ENCODE peak calls at places on chromosomes 1 and 21, in eight cellular contexts. W is cardiac muscle cell; L is fibroblast of mammary gland; J is ovary; Q is stomach; P is transverse colon; E is PC-3; X is CD4-positive, alpha-beta T cell. R is an unnamed sample.

GRCh38 chr1:18735369-18735997 is 104.8 kb downstream of the PAX7 start:
- DNase-seq in X (no peak), J (no peak), Q (no peak), W (no peak), E (no peak), P (no peak), L (no peak), R (no peak)

GRCh38 chr1:205907794-205908193 is 35.5 kb downstream of the SLC26A9 start:
- DNase-seq in L (peak), W (peak), X (no peak), Q (no peak), J (no peak), P (no peak), E (peak), R (no peak)

GRCh38 chr21:28069446-28069845 is 923.2 kb downstream of the LTN1 start:
- DNase-seq in P (no peak), X (no peak), L (peak), E (peak), W (peak), J (no peak), Q (no peak), R (no peak)

GRCh38 chr1:2091611-2092604 is 41.7 kb downstream of the PRKCZ start:
- DNase-seq in X (peak), J (no peak), L (peak), Q (peak), E (no peak), W (peak), P (peak), R (no peak)

GRCh38 chr1:230243583-230244377 is 176.7 kb downstream of the GALNT2 start:
- DNase-seq in X (no peak), P (no peak), E (peak), W (peak), L (peak), J (no peak), Q (no peak), R (no peak)

GRCh38 chr21:15192243-15192642 is 127.4 kb upstream of the NRIP1 start:
- DNase-seq in W (peak), E (peak), P (no peak), X (no peak), J (no peak), Q (no peak), L (peak), R (no peak)

GRCh38 chr1:100713636-100714035 is 5.9 kb upstream of the VCAM1 start:
- DNase-seq in L (no peak), J (no peak), X (no peak), W (no peak), E (peak), Q (no peak), P (no peak), R (no peak)

GRCh38 chr1:196034080-196034706 is 574.0 kb downstream of the KCNT2 start:
- DNase-seq in E (no peak), J (no peak), P (no peak), W (no peak), Q (no peak), X (no peak), L (no peak), R (no peak)

GRCh38 chr1:101257500-101258325 is 20.9 kb downstream of the S1PR1 start:
- DNase-seq in E (peak), J (no peak), L (no peak), W (peak), Q (peak), P (peak), X (peak), R (no peak)

GRCh38 chr1:19439464-19440171 is 45.7 kb downstream of the CAPZB start:
- DNase-seq in L (peak), P (no peak), W (peak), E (no peak), X (peak), Q (no peak), J (peak), R (no peak)

GRCh38 chr1:208431721-208432120 is 187.5 kb upstream of the PLXNA2 start:
- DNase-seq in Q (no peak), X (no peak), L (peak), W (no peak), P (no peak), J (no peak), E (peak), R (no peak)

GRCh38 chr1:203911806-203912205 is 50.4 kb downstream of the SNRPE start:
- DNase-seq in E (no peak), X (no peak), L (no peak), Q (no peak), P (no peak), W (peak), J (no peak), R (no peak)

GRCh38 chr1:81254560-81254959 is 546.2 kb upstream of the ADGRL2 start:
- DNase-seq in X (no peak), P (no peak), E (peak), L (peak), W (peak), J (no peak), Q (no peak), R (no peak)

GRCh38 chr1:232568331-232568852 is 61.5 kb downstream of the SIPA1L2 start:
- DNase-seq in W (peak), P (no peak), E (peak), Q (no peak), L (no peak), X (no peak), J (no peak), R (no peak)

GRCh38 chr1:29805122-29805895 is 569.0 kb downstream of the PTPRU start:
- DNase-seq in X (no peak), L (no peak), J (no peak), P (no peak), Q (peak), E (no peak), W (no peak), R (no peak)

GRCh38 chr1:32933742-32934322 is 30.8 kb downstream of the RNF19B start:
- DNase-seq in Q (peak), P (peak), J (no peak), L (no peak), X (no peak), W (peak), E (peak), R (no peak)

GRCh38 chr1:30778979-30779293 is 21.4 kb upstream of the LAPTM5 start:
- DNase-seq in J (no peak), L (no peak), E (no peak), Q (no peak), W (no peak), P (no peak), X (no peak), R (no peak)

GRCh38 chr1:201136696-201137392 is 9.9 kb upstream of the ASCL5 start:
- DNase-seq in W (no peak), P (no peak), X (no peak), E (no peak), L (no peak), J (peak), Q (no peak), R (peak)

GRCh38 chr1:85048296-85049064 is at the start of gene MCOLN3:
- DNase-seq in J (peak), W (no peak), X (no peak), L (peak), Q (peak), E (peak), P (peak), R (no peak)

GRCh38 chr1:158022554-158023278 is 29.3 kb downstream of the KIRREL1 start:
- DNase-seq in W (peak), E (no peak), X (no peak), J (no peak), L (no peak), Q (no peak), P (no peak), R (no peak)

GRCh38 chr21:41536076-41536826 is 28.3 kb upstream of the TMPRSS2 start:
- DNase-seq in P (peak), Q (peak), W (no peak), X (no peak), L (no peak), E (peak), J (no peak), R (no peak)

GRCh38 chr1:223136086-223136485 is 7.0 kb downstream of the TLR5 start:
- DNase-seq in X (no peak), L (no peak), W (no peak), E (no peak), P (no peak), J (no peak), Q (no peak), R (no peak)

GRCh38 chr1:26730695-26731094 is 34.9 kb downstream of the ARID1A start:
- DNase-seq in W (no peak), P (no peak), L (no peak), J (no peak), X (no peak), Q (no peak), E (no peak), R (no peak)

GRCh38 chr1:243270097-243270864 is 14.4 kb downstream of the SDCCAG8 start:
- DNase-seq in P (no peak), Q (no peak), X (no peak), J (no peak), E (no peak), W (peak), L (no peak), R (no peak)

GRCh38 chr1:64669098-64669675 is 75.7 kb upstream of the RAVER2 start:
- DNase-seq in P (no peak), L (no peak), E (no peak), X (no peak), W (peak), J (no peak), Q (no peak), R (no peak)

GRCh38 chr1:224358288-224358687 is 1.6 kb downstream of the CNIH4 start:
- DNase-seq in P (no peak), W (no peak), E (no peak), Q (no peak), L (no peak), X (no peak), J (no peak), R (no peak)

GRCh38 chr1:208614610-208615009 is 370.4 kb upstream of the PLXNA2 start:
- DNase-seq in W (no peak), E (no peak), Q (no peak), J (no peak), X (no peak), P (no peak), L (no peak), R (no peak)

GRCh38 chr1:247268390-247269045 is 12.6 kb downstream of the VN1R5 start:
- DNase-seq in Q (peak), P (no peak), L (peak), X (no peak), W (peak), J (no peak), E (no peak), R (no peak)

GRCh38 chr1:17141441-17142197 is 22.4 kb upstream of the PADI2 start:
- DNase-seq in L (no peak), Q (no peak), X (no peak), W (no peak), P (no peak), E (no peak), J (no peak), R (no peak)

GRCh38 chr1:183588827-183589226 is 1.4 kb downstream of the NCF2 start:
- DNase-seq in W (no peak), L (no peak), P (peak), Q (no peak), J (no peak), X (no peak), E (peak), R (no peak)

GRCh38 chr21:37855568-37856391 is 60.5 kb downstream of the KCNJ6 start:
- DNase-seq in W (peak), J (no peak), P (no peak), L (peak), E (no peak), X (no peak), Q (no peak), R (no peak)

GRCh38 chr1:157438236-157439012 is 113.9 kb downstream of the FCRL5 start:
- DNase-seq in J (no peak), P (no peak), W (peak), Q (no peak), L (no peak), X (no peak), E (peak), R (no peak)

GRCh38 chr21:19523731-19524130 is 1120.1 kb upstream of the TMPRSS15 start:
- DNase-seq in Q (no peak), X (no peak), L (peak), W (no peak), J (no peak), E (peak), P (no peak), R (no peak)

GRCh38 chr1:111624382-111624781 is 4.8 kb downstream of the RAP1A start:
- DNase-seq in X (no peak), Q (no peak), W (no peak), E (no peak), J (no peak), P (no peak), L (no peak), R (no peak)

GRCh38 chr21:41547111-41547510 is 39.2 kb upstream of the TMPRSS2 start:
- DNase-seq in X (no peak), E (no peak), P (no peak), L (no peak), W (no peak), Q (no peak), J (no peak), R (no peak)

GRCh38 chr1:181104790-181105133 is 16.3 kb downstream of the IER5 start:
- DNase-seq in J (no peak), E (no peak), W (no peak), P (peak), L (no peak), Q (no peak), X (peak), R (no peak)

GRCh38 chr1:160724445-160725242 is 13.0 kb upstream of the CD48 start:
- DNase-seq in E (no peak), Q (no peak), L (no peak), P (no peak), X (no peak), W (no peak), J (no peak), R (no peak)
- TF ChIP-seq CTCF in E (no peak), Q (no peak), L (no peak), P (no peak), X (no peak), W (no peak), J (no peak), R (no peak)

GRCh38 chr21:45542667-45543370 is 579 bp upstream of the SLC19A1 start:
- DNase-seq in W (no peak), E (no peak), J (peak), Q (peak), P (no peak), X (no peak), L (no peak), R (no peak)

GRCh38 chr21:45543710-45544448 is 1.6 kb upstream of the SLC19A1 start:
- DNase-seq in E (no peak), Q (peak), P (no peak), W (no peak), L (no peak), J (peak), X (no peak), R (no peak)

GRCh38 chr21:45541221-45542039 is 810 bp downstream of the SLC19A1 start:
- DNase-seq in P (peak), X (peak), E (peak), W (peak), Q (peak), L (peak), J (peak), R (peak)

GRCh38 chr21:45543371-45543709 is 1.1 kb upstream of the SLC19A1 start:
- DNase-seq in Q (peak), L (no peak), J (peak), W (no peak), P (no peak), X (no peak), E (no peak), R (no peak)

GRCh38 chr21:45542242-45542666 is at the start of gene SLC19A1:
- DNase-seq in L (peak), P (peak), W (peak), J (peak), X (peak), Q (peak), E (peak), R (peak)
- TF ChIP-seq CTCF in L (no peak), P (peak), W (peak), J (no peak), X (no peak), Q (peak), E (no peak), R (no peak)

GRCh38 chr1:88169144-88169543 is 514.9 kb upstream of the PKN2 start:
- DNase-seq in W (no peak), X (no peak), E (no peak), L (no peak), P (no peak), J (no peak), Q (no peak), R (no peak)
- TF ChIP-seq CTCF in W (no peak), X (no peak), E (no peak), L (no peak), P (no peak), J (no peak), Q (no peak), R (no peak)

GRCh38 chr1:241605146-241605805 is 34.9 kb downstream of the CHML start:
- DNase-seq in E (peak), J (no peak), L (peak), W (peak), P (no peak), Q (no peak), X (no peak), R (no peak)
- TF ChIP-seq CTCF in E (peak), J (no peak), L (peak), W (peak), P (no peak), Q (no peak), X (no peak), R (no peak)

DNA sequence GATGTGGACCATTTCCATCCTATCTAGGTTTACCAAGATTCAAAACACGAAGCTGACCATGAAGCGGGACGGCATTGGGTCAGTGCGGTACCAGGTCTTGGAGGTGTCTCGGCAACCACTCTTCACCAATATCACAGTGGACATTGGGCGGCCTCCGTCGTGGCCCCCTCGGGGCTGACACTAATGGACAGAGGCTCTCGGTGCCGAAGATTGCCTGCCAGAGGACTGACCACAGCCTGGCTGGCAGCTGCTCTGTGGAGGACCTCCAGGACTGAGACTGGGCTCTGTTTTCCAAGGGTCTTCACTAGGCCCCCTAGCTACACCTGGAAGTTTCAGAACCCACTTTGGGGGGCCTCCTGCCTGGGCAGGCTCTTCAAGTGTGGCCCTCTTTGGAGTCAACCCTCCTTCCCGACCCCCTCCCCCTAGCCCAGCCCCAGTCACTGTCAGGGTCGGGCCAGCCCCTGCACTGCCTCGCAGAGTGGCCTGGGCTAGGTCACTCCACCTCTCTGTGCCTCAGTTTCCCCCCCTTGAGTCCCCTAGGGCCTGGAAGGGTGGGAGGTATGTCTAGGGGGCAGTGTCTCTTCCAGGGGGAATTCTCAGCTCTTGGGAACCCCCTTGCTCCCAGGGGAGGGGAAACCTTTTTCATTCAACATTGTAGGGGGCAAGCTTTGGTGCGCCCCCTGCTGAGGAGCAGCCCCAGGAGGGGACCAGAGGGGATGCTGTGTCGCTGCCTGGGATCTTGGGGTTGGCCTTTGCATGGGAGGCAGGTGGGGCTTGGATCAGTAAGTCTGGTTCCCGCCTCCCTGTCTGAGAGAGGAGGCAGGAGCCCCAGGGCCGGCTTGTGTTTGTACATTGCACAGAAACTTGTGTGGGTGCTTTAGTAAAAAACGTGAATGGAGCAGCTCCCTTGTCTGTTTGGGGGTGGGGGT is 864 bp upstream of the CCDC24 start:
- DNase-seq in P (no peak), W (no peak), Q (no peak), L (no peak), E (no peak), X (no peak), J (no peak), R (no peak)
- TF ChIP-seq CTCF in P (no peak), W (peak), Q (no peak), L (peak), E (peak), X (no peak), J (no peak), R (no peak)

DNA sequence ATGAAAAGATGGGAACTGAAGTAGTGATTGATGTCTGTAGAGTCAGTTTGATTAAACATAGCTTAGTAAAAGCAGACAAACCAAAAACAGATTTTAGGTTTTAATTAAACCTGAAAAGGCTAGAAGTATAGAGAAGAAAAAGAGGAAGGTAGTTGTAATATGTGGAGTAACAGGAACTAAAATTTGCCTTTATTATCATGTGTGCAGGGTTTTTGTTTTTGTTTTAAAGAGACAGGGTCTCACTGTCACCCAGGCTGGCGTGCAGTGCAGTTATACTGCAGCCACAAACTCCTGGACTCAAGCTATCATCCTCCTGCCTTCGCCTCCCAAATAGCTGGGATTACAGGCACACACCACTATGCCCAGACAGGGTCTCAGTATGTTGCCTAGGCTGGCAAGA is 6.0 kb downstream of the TOR1AIP1 start:
- DNase-seq in L (no peak), J (no peak), E (no peak), P (no peak), X (no peak), W (no peak), Q (no peak), R (no peak)
- TF ChIP-seq CTCF in L (no peak), J (no peak), E (no peak), P (no peak), X (no peak), W (no peak), Q (no peak), R (no peak)

DNA sequence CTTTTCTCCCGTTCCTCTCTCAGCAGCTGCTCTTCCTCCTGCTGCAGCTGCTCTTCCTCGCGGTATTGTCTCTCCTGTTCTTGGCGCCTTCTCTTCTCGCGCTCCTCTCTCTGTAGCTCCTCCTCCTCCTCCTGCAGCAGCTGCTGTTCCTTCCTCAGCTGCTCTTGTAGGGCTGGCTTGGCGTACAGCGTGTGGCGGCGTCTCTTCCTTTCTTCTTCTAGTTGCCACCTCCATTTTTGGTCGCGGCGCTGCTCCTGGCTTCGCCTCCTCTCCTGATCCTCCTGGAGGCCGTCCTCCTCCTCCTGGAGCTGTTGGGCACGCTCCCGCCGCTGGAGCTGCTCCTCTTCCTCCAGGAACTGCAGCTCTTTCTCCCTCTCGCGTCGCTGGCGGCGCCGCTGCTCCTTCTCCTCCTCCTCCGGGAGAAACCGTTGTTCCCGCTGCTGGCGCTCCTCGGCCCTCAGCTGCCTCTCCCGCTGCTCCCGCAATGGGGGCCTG is 4.8 kb downstream of the TCHH start:
- DNase-seq in L (peak), P (no peak), Q (no peak), E (peak), X (peak), J (no peak), W (peak), R (no peak)
- TF ChIP-seq CTCF in L (no peak), P (no peak), Q (no peak), E (no peak), X (no peak), J (no peak), W (no peak), R (no peak)